ENCODE peak calls at places on chromosome 17, in ten cellular contexts. One of them, this sample, is unnamed.

GRCh38 chr17:42438600-42439567 is 15.8 kb upstream of the CAVIN1 start:
- DNase-seq in nucleus accumbens: no peak
- DNase-seq in stimulated activated CD4-positive, alpha-beta T cell treated with anti-CD3 and anti-CD28 coated beads, Interleukin-1b, Interleukin-23, amount 100 ng/mL, for 24 hours: no peak
- DNase-seq in globus pallidus: no peak
- DNase-seq in retina: no peak
- DNase-seq in RWPE2: no peak
- DNase-seq in A172: peak; percentile 32
- DNase-seq in NCI-H1105 treated with DMSO at 0.1 percent for 48 hours: no peak
- DNase-seq in effector memory CD8-positive, alpha-beta T cell: no peak
- DNase-seq in stimulated activated CD8-positive, alpha-beta memory T cell treated with anti-CD3 and anti-CD28 coated beads, Interleukin-12 subunit alpha, Interleukin-12 subunit beta, amount 100 ng/mL, for 4 hours: no peak
- DNase-seq in this sample: no peak

GRCh38 chr17:60165976-60166375 is 16.2 kb downstream of the CA4 start:
- DNase-seq in effector memory CD8-positive, alpha-beta T cell: no peak
- DNase-seq in stimulated activated CD4-positive, alpha-beta T cell treated with anti-CD3 and anti-CD28 coated beads, Interleukin-1b, Interleukin-23, amount 100 ng/mL, for 24 hours: no peak
- DNase-seq in nucleus accumbens: no peak
- DNase-seq in A172: peak; percentile 56
- DNase-seq in NCI-H1105 treated with DMSO at 0.1 percent for 48 hours: no peak
- DNase-seq in RWPE2: no peak
- DNase-seq in stimulated activated CD8-positive, alpha-beta memory T cell treated with anti-CD3 and anti-CD28 coated beads, Interleukin-12 subunit alpha, Interleukin-12 subunit beta, amount 100 ng/mL, for 4 hours: no peak
- DNase-seq in globus pallidus: no peak
- DNase-seq in retina: no peak
- DNase-seq in this sample: peak; percentile 44

GRCh38 chr17:63519972-63520882 is 2.9 kb upstream of the KCNH6 start:
- DNase-seq in stimulated activated CD4-positive, alpha-beta T cell treated with anti-CD3 and anti-CD28 coated beads, Interleukin-1b, Interleukin-23, amount 100 ng/mL, for 24 hours: no peak
- DNase-seq in retina: no peak
- DNase-seq in effector memory CD8-positive, alpha-beta T cell: no peak
- DNase-seq in RWPE2: no peak
- DNase-seq in A172: no peak
- DNase-seq in nucleus accumbens: no peak
- DNase-seq in stimulated activated CD8-positive, alpha-beta memory T cell treated with anti-CD3 and anti-CD28 coated beads, Interleukin-12 subunit alpha, Interleukin-12 subunit beta, amount 100 ng/mL, for 4 hours: no peak
- DNase-seq in globus pallidus: no peak
- DNase-seq in NCI-H1105 treated with DMSO at 0.1 percent for 48 hours: peak; percentile 94
- DNase-seq in this sample: peak; percentile 84

GRCh38 chr17:77948690-77949114 is 9.8 kb upstream of the TNRC6C start:
- DNase-seq in nucleus accumbens: peak; percentile 71
- DNase-seq in stimulated activated CD8-positive, alpha-beta memory T cell treated with anti-CD3 and anti-CD28 coated beads, Interleukin-12 subunit alpha, Interleukin-12 subunit beta, amount 100 ng/mL, for 4 hours: no peak
- DNase-seq in stimulated activated CD4-positive, alpha-beta T cell treated with anti-CD3 and anti-CD28 coated beads, Interleukin-1b, Interleukin-23, amount 100 ng/mL, for 24 hours: no peak
- DNase-seq in RWPE2: no peak
- DNase-seq in effector memory CD8-positive, alpha-beta T cell: no peak
- DNase-seq in A172: peak; percentile 69
- DNase-seq in NCI-H1105 treated with DMSO at 0.1 percent for 48 hours: no peak
- DNase-seq in retina: peak; percentile 60
- DNase-seq in globus pallidus: peak; percentile 83
- DNase-seq in this sample: peak; percentile 71

GRCh38 chr17:42682400-42683384 is at the start of gene CNTNAP1:
- DNase-seq in NCI-H1105 treated with DMSO at 0.1 percent for 48 hours: peak; percentile 37
- DNase-seq in stimulated activated CD4-positive, alpha-beta T cell treated with anti-CD3 and anti-CD28 coated beads, Interleukin-1b, Interleukin-23, amount 100 ng/mL, for 24 hours: no peak
- DNase-seq in stimulated activated CD8-positive, alpha-beta memory T cell treated with anti-CD3 and anti-CD28 coated beads, Interleukin-12 subunit alpha, Interleukin-12 subunit beta, amount 100 ng/mL, for 4 hours: no peak
- DNase-seq in globus pallidus: no peak
- DNase-seq in RWPE2: no peak
- DNase-seq in A172: peak; percentile 63
- DNase-seq in effector memory CD8-positive, alpha-beta T cell: no peak
- DNase-seq in nucleus accumbens: peak; percentile 72
- DNase-seq in retina: peak; percentile 86
- DNase-seq in this sample: peak; percentile 61

GRCh38 chr17:9615486-9615885 is 29.8 kb upstream of the USP43 start:
- DNase-seq in NCI-H1105 treated with DMSO at 0.1 percent for 48 hours: no peak
- DNase-seq in stimulated activated CD4-positive, alpha-beta T cell treated with anti-CD3 and anti-CD28 coated beads, Interleukin-1b, Interleukin-23, amount 100 ng/mL, for 24 hours: no peak
- DNase-seq in RWPE2: no peak
- DNase-seq in globus pallidus: no peak
- DNase-seq in A172: no peak
- DNase-seq in effector memory CD8-positive, alpha-beta T cell: no peak
- DNase-seq in nucleus accumbens: no peak
- DNase-seq in stimulated activated CD8-positive, alpha-beta memory T cell treated with anti-CD3 and anti-CD28 coated beads, Interleukin-12 subunit alpha, Interleukin-12 subunit beta, amount 100 ng/mL, for 4 hours: no peak
- DNase-seq in retina: no peak
- DNase-seq in this sample: no peak

GRCh38 chr17:40511667-40512221 is 10.3 kb upstream of the TNS4 start:
- DNase-seq in stimulated activated CD8-positive, alpha-beta memory T cell treated with anti-CD3 and anti-CD28 coated beads, Interleukin-12 subunit alpha, Interleukin-12 subunit beta, amount 100 ng/mL, for 4 hours: no peak
- DNase-seq in stimulated activated CD4-positive, alpha-beta T cell treated with anti-CD3 and anti-CD28 coated beads, Interleukin-1b, Interleukin-23, amount 100 ng/mL, for 24 hours: no peak
- DNase-seq in retina: no peak
- DNase-seq in RWPE2: peak; percentile 32
- DNase-seq in effector memory CD8-positive, alpha-beta T cell: no peak
- DNase-seq in NCI-H1105 treated with DMSO at 0.1 percent for 48 hours: no peak
- DNase-seq in nucleus accumbens: no peak
- DNase-seq in A172: no peak
- DNase-seq in globus pallidus: no peak
- DNase-seq in this sample: no peak

GRCh38 chr17:32596206-32596605 is 109.4 kb downstream of the CDK5R1 start:
- DNase-seq in retina: peak; percentile 14
- DNase-seq in stimulated activated CD4-positive, alpha-beta T cell treated with anti-CD3 and anti-CD28 coated beads, Interleukin-1b, Interleukin-23, amount 100 ng/mL, for 24 hours: no peak
- DNase-seq in effector memory CD8-positive, alpha-beta T cell: no peak
- DNase-seq in nucleus accumbens: no peak
- DNase-seq in stimulated activated CD8-positive, alpha-beta memory T cell treated with anti-CD3 and anti-CD28 coated beads, Interleukin-12 subunit alpha, Interleukin-12 subunit beta, amount 100 ng/mL, for 4 hours: no peak
- DNase-seq in RWPE2: no peak
- DNase-seq in A172: no peak
- DNase-seq in NCI-H1105 treated with DMSO at 0.1 percent for 48 hours: no peak
- DNase-seq in globus pallidus: no peak
- DNase-seq in this sample: peak; percentile 10

GRCh38 chr17:3658784-3659449 is 9.5 kb downstream of the TAX1BP3 start:
- DNase-seq in retina: no peak
- DNase-seq in effector memory CD8-positive, alpha-beta T cell: no peak
- DNase-seq in globus pallidus: no peak
- DNase-seq in NCI-H1105 treated with DMSO at 0.1 percent for 48 hours: no peak
- DNase-seq in nucleus accumbens: no peak
- DNase-seq in A172: no peak
- DNase-seq in RWPE2: no peak
- DNase-seq in stimulated activated CD4-positive, alpha-beta T cell treated with anti-CD3 and anti-CD28 coated beads, Interleukin-1b, Interleukin-23, amount 100 ng/mL, for 24 hours: no peak
- DNase-seq in stimulated activated CD8-positive, alpha-beta memory T cell treated with anti-CD3 and anti-CD28 coated beads, Interleukin-12 subunit alpha, Interleukin-12 subunit beta, amount 100 ng/mL, for 4 hours: no peak
- DNase-seq in this sample: no peak

GRCh38 chr17:39606434-39607056 is 1.2 kb downstream of the NEUROD2 start:
- DNase-seq in NCI-H1105 treated with DMSO at 0.1 percent for 48 hours: no peak
- DNase-seq in A172: no peak
- DNase-seq in stimulated activated CD8-positive, alpha-beta memory T cell treated with anti-CD3 and anti-CD28 coated beads, Interleukin-12 subunit alpha, Interleukin-12 subunit beta, amount 100 ng/mL, for 4 hours: no peak
- DNase-seq in globus pallidus: no peak
- DNase-seq in nucleus accumbens: no peak
- DNase-seq in effector memory CD8-positive, alpha-beta T cell: no peak
- DNase-seq in RWPE2: no peak
- DNase-seq in retina: no peak
- DNase-seq in stimulated activated CD4-positive, alpha-beta T cell treated with anti-CD3 and anti-CD28 coated beads, Interleukin-1b, Interleukin-23, amount 100 ng/mL, for 24 hours: no peak
- DNase-seq in this sample: no peak

This sample was measured in SW480.